ENCODE peak calls at places on chromosomes 3 and 15, in six cellular contexts. One of them, this sample, is unnamed.

GRCh38 chr15:90959894-90960293 is 5.2 kb downstream of the RCCD1 start:
- DNase-seq in astrocyte: no peak
- DNase-seq in caudate nucleus: no peak
- DNase-seq in foreskin fibroblast: peak
- DNase-seq in central memory CD4-positive, alpha-beta T cell: no peak
- DNase-seq in endothelial cell: no peak
- DNase-seq in this sample: peak

GRCh38 chr3:2993719-2994118 is 116.5 kb downstream of the IL5RA start:
- DNase-seq in endothelial cell: no peak
- DNase-seq in astrocyte: no peak
- DNase-seq in central memory CD4-positive, alpha-beta T cell: no peak
- DNase-seq in caudate nucleus: no peak
- DNase-seq in foreskin fibroblast: no peak
- DNase-seq in this sample: no peak

GRCh38 chr15:78811124-78811824 is at the start of gene ADAMTS7:
- DNase-seq in caudate nucleus: no peak
- DNase-seq in astrocyte: peak
- DNase-seq in foreskin fibroblast: peak
- DNase-seq in endothelial cell: peak
- DNase-seq in central memory CD4-positive, alpha-beta T cell: peak
- DNase-seq in this sample: peak

GRCh38 chr15:39968273-39969001 is 34.5 kb downstream of the EIF2AK4 start:
- DNase-seq in caudate nucleus: no peak
- DNase-seq in central memory CD4-positive, alpha-beta T cell: no peak
- DNase-seq in endothelial cell: no peak
- DNase-seq in foreskin fibroblast: no peak
- DNase-seq in astrocyte: no peak
- DNase-seq in this sample: no peak

GRCh38 chr3:195034101-195034500 is 236.9 kb downstream of the XXYLT1 start:
- DNase-seq in caudate nucleus: no peak
- DNase-seq in astrocyte: no peak
- DNase-seq in endothelial cell: no peak
- DNase-seq in central memory CD4-positive, alpha-beta T cell: no peak
- DNase-seq in foreskin fibroblast: no peak
- DNase-seq in this sample: no peak

GRCh38 chr3:172217877-172218276 is 178.5 kb downstream of the FNDC3B start:
- DNase-seq in astrocyte: peak
- DNase-seq in caudate nucleus: no peak
- DNase-seq in foreskin fibroblast: peak
- DNase-seq in endothelial cell: no peak
- DNase-seq in central memory CD4-positive, alpha-beta T cell: no peak
- DNase-seq in this sample: no peak

GRCh38 chr15:82985688-82986441 is at the start of gene RAMAC:
- DNase-seq in central memory CD4-positive, alpha-beta T cell: peak
- DNase-seq in foreskin fibroblast: peak
- DNase-seq in caudate nucleus: peak
- DNase-seq in astrocyte: peak
- DNase-seq in endothelial cell: peak
- DNase-seq in this sample: peak

GRCh38 chr15:82810061-82810862 is 834 bp downstream of the WHAMM start:
- DNase-seq in central memory CD4-positive, alpha-beta T cell: peak
- DNase-seq in astrocyte: peak
- DNase-seq in foreskin fibroblast: peak
- DNase-seq in endothelial cell: peak
- DNase-seq in caudate nucleus: no peak
- DNase-seq in this sample: no peak

GRCh38 chr3:183541738-183542137 is 13.8 kb downstream of the KLHL6 start:
- DNase-seq in caudate nucleus: no peak
- DNase-seq in astrocyte: no peak
- DNase-seq in central memory CD4-positive, alpha-beta T cell: no peak
- DNase-seq in endothelial cell: no peak
- DNase-seq in foreskin fibroblast: no peak
- DNase-seq in this sample: no peak

GRCh38 chr3:196388946-196389345 is 43.3 kb downstream of the UBXN7 start:
- DNase-seq in endothelial cell: no peak
- DNase-seq in astrocyte: peak
- DNase-seq in central memory CD4-positive, alpha-beta T cell: no peak
- DNase-seq in foreskin fibroblast: peak
- DNase-seq in caudate nucleus: no peak
- DNase-seq in this sample: no peak

GRCh38 chr15:32943691-32944090 is 225.9 kb downstream of the GREM1 start:
- DNase-seq in caudate nucleus: no peak
- DNase-seq in central memory CD4-positive, alpha-beta T cell: no peak
- DNase-seq in foreskin fibroblast: peak
- DNase-seq in astrocyte: no peak
- DNase-seq in endothelial cell: no peak
- DNase-seq in this sample: no peak

GRCh38 chr3:48601622-48601994 is 6.5 kb upstream of the COL7A1 start:
- DNase-seq in astrocyte: no peak
- DNase-seq in central memory CD4-positive, alpha-beta T cell: no peak
- DNase-seq in endothelial cell: no peak
- DNase-seq in foreskin fibroblast: no peak
- DNase-seq in caudate nucleus: no peak
- DNase-seq in this sample: no peak

GRCh38 chr3:14461748-14462324 is 59.4 kb downstream of the SLC6A6 start:
- DNase-seq in foreskin fibroblast: peak
- DNase-seq in astrocyte: peak
- DNase-seq in endothelial cell: peak
- DNase-seq in caudate nucleus: no peak
- DNase-seq in central memory CD4-positive, alpha-beta T cell: peak
- DNase-seq in this sample: peak

GRCh38 chr3:46733026-46733800 is 15.5 kb upstream of the PRSS50 start:
- DNase-seq in endothelial cell: no peak
- DNase-seq in astrocyte: no peak
- DNase-seq in central memory CD4-positive, alpha-beta T cell: no peak
- DNase-seq in caudate nucleus: no peak
- DNase-seq in foreskin fibroblast: peak
- DNase-seq in this sample: no peak

GRCh38 chr15:61205427-61205826 is 23.7 kb downstream of the RORA start:
- DNase-seq in central memory CD4-positive, alpha-beta T cell: no peak
- DNase-seq in endothelial cell: peak
- DNase-seq in caudate nucleus: no peak
- DNase-seq in astrocyte: peak
- DNase-seq in foreskin fibroblast: no peak
- DNase-seq in this sample: no peak

GRCh38 chr3:11650391-11650790 is 6.7 kb upstream of the VGLL4 start:
- DNase-seq in endothelial cell: no peak
- DNase-seq in astrocyte: no peak
- DNase-seq in foreskin fibroblast: no peak
- DNase-seq in caudate nucleus: no peak
- DNase-seq in central memory CD4-positive, alpha-beta T cell: no peak
- DNase-seq in this sample: no peak

GRCh38 chr15:36903922-36904479 is 196.3 kb downstream of the MEIS2 start:
- DNase-seq in astrocyte: peak
- DNase-seq in caudate nucleus: no peak
- DNase-seq in foreskin fibroblast: no peak
- DNase-seq in endothelial cell: no peak
- DNase-seq in central memory CD4-positive, alpha-beta T cell: no peak
- DNase-seq in this sample: no peak

GRCh38 chr15:45187894-45188830 is at the start of gene SHF:
- DNase-seq in caudate nucleus: peak
- DNase-seq in central memory CD4-positive, alpha-beta T cell: peak
- DNase-seq in foreskin fibroblast: peak
- DNase-seq in endothelial cell: peak
- DNase-seq in astrocyte: peak
- DNase-seq in this sample: peak

GRCh38 chr3:45313743-45314403 is 74.5 kb upstream of the LARS2 start:
- DNase-seq in central memory CD4-positive, alpha-beta T cell: no peak
- DNase-seq in caudate nucleus: no peak
- DNase-seq in astrocyte: no peak
- DNase-seq in foreskin fibroblast: no peak
- DNase-seq in endothelial cell: no peak
- DNase-seq in this sample: no peak

GRCh38 chr3:34276342-34276741 is 477.9 kb downstream of the PDCD6IP start:
- DNase-seq in astrocyte: no peak
- DNase-seq in caudate nucleus: no peak
- DNase-seq in foreskin fibroblast: no peak
- DNase-seq in central memory CD4-positive, alpha-beta T cell: no peak
- DNase-seq in endothelial cell: no peak
- DNase-seq in this sample: no peak

GRCh38 chr3:30689202-30689641 is 82.8 kb downstream of the TGFBR2 start:
- DNase-seq in caudate nucleus: no peak
- DNase-seq in astrocyte: peak
- DNase-seq in central memory CD4-positive, alpha-beta T cell: no peak
- DNase-seq in endothelial cell: no peak
- DNase-seq in foreskin fibroblast: peak
- DNase-seq in this sample: no peak

GRCh38 chr3:107124885-107125284 is 252.4 kb upstream of the CCDC54 start:
- DNase-seq in endothelial cell: no peak
- DNase-seq in central memory CD4-positive, alpha-beta T cell: no peak
- DNase-seq in caudate nucleus: no peak
- DNase-seq in foreskin fibroblast: peak
- DNase-seq in astrocyte: peak
- DNase-seq in this sample: no peak

GRCh38 chr15:28896944-28897343 is 11.2 kb downstream of the APBA2 start:
- DNase-seq in foreskin fibroblast: peak
- DNase-seq in endothelial cell: no peak
- DNase-seq in central memory CD4-positive, alpha-beta T cell: no peak
- DNase-seq in caudate nucleus: no peak
- DNase-seq in astrocyte: peak
- DNase-seq in this sample: no peak

GRCh38 chr15:32844118-32844711 is 126.4 kb downstream of the GREM1 start:
- DNase-seq in caudate nucleus: no peak
- DNase-seq in foreskin fibroblast: peak
- DNase-seq in central memory CD4-positive, alpha-beta T cell: no peak
- DNase-seq in endothelial cell: no peak
- DNase-seq in astrocyte: no peak
- DNase-seq in this sample: no peak

GRCh38 chr3:51378075-51378474 is 7.0 kb upstream of the MANF start:
- DNase-seq in endothelial cell: no peak
- DNase-seq in central memory CD4-positive, alpha-beta T cell: no peak
- DNase-seq in foreskin fibroblast: no peak
- DNase-seq in caudate nucleus: no peak
- DNase-seq in astrocyte: no peak
- DNase-seq in this sample: no peak

GRCh38 chr15:63948971-63949370 is 97.3 kb downstream of the DAPK2 start:
- DNase-seq in endothelial cell: no peak
- DNase-seq in astrocyte: peak
- DNase-seq in caudate nucleus: no peak
- DNase-seq in foreskin fibroblast: no peak
- DNase-seq in central memory CD4-positive, alpha-beta T cell: no peak
- DNase-seq in this sample: no peak

GRCh38 chr15:72614810-72615532 is 39.5 kb upstream of the GOLGA6B start:
- DNase-seq in caudate nucleus: no peak
- DNase-seq in central memory CD4-positive, alpha-beta T cell: no peak
- DNase-seq in endothelial cell: no peak
- DNase-seq in foreskin fibroblast: no peak
- DNase-seq in astrocyte: no peak
- DNase-seq in this sample: no peak

GRCh38 chr3:133113526-133113925 is 75.3 kb downstream of the TMEM108 start:
- DNase-seq in central memory CD4-positive, alpha-beta T cell: no peak
- DNase-seq in foreskin fibroblast: peak
- DNase-seq in astrocyte: peak
- DNase-seq in caudate nucleus: no peak
- DNase-seq in endothelial cell: no peak
- DNase-seq in this sample: no peak

GRCh38 chr15:64211696-64212095 is 48.9 kb upstream of the PPIB start:
- DNase-seq in caudate nucleus: no peak
- DNase-seq in endothelial cell: no peak
- DNase-seq in central memory CD4-positive, alpha-beta T cell: no peak
- DNase-seq in foreskin fibroblast: no peak
- DNase-seq in astrocyte: no peak
- DNase-seq in this sample: no peak

GRCh38 chr3:141530133-141530768 is 43.4 kb downstream of the RASA2 start:
- DNase-seq in endothelial cell: no peak
- DNase-seq in astrocyte: peak
- DNase-seq in central memory CD4-positive, alpha-beta T cell: peak
- DNase-seq in foreskin fibroblast: peak
- DNase-seq in caudate nucleus: no peak
- DNase-seq in this sample: no peak